ENCODE peak calls at places on chromosomes 2 and 18, in four cellular contexts. P is H9, Z is ACHN, H is T-helper 2 cell. U is an unnamed sample.

GRCh38 chr2:235135195-235135965 is 183.6 kb downstream of the SH3BP4 start:
- DNase-seq in P (no peak), Z (no peak), H (no peak), U (no peak)

GRCh38 chr2:84832772-84833461 is 48.0 kb downstream of the TRABD2A start:
- DNase-seq in P (no peak), Z (no peak), H (no peak), U (no peak)

GRCh38 chr2:239204876-239205468 is 195.8 kb downstream of the HDAC4 start:
- DNase-seq in P (no peak), Z (no peak), H (no peak), U (no peak)

GRCh38 chr2:232420073-232420454 is 13.4 kb downstream of the ALPG start:
- DNase-seq in P (no peak), Z (no peak), H (no peak), U (no peak)

GRCh38 chr2:100844514-100844913 is 24.6 kb downstream of the NPAS2 start:
- DNase-seq in P (no peak), Z (no peak), H (no peak), U (no peak)

GRCh38 chr2:107804608-107805498 is 21.8 kb upstream of the RGPD4 start:
- DNase-seq in P (no peak), Z (no peak), H (no peak), U (no peak)

GRCh38 chr2:1653956-1654695 is 90.2 kb downstream of the PXDN start:
- DNase-seq in P (no peak), Z (peak; percentile 62), H (no peak), U (no peak)

GRCh38 chr2:238117199-238118154 is 17.3 kb downstream of the ESPNL start:
- DNase-seq in P (no peak), Z (no peak), H (no peak), U (no peak)

GRCh38 chr2:200447139-200447855 is 62.6 kb downstream of the KCTD18 start:
- DNase-seq in P (no peak), Z (no peak), H (no peak), U (no peak)

GRCh38 chr18:58105908-58106673 is 62.1 kb downstream of the NEDD4L start:
- DNase-seq in P (no peak), Z (no peak), H (no peak), U (no peak)

GRCh38 chr2:134718956-134719814 is at the start of gene TMEM163:
- DNase-seq in P (peak; percentile 60), Z (peak; percentile 55), H (no peak), U (peak; percentile 20)

U was measured in naive thymus-derived CD4-positive, alpha-beta T cell.